ENCODE peak calls at places on chromosome 1, in nine cellular contexts. One of them, this sample, is unnamed.

GRCh38 chr1:83882906-83883305 is 116.0 kb downstream of the TTLL7 start:
- DNase-seq in psoas muscle: no peak
- DNase-seq in Panc1: no peak
- DNase-seq in left lung: no peak
- DNase-seq in tibial artery: no peak
- DNase-seq in heart right ventricle: peak; percentile 6
- DNase-seq in ovary: no peak
- DNase-seq in pancreas: no peak
- DNase-seq in stomach: no peak
- DNase-seq in this sample: no peak

GRCh38 chr1:153028771-153029170 is 2.2 kb upstream of the SPRR1B start:
- DNase-seq in psoas muscle: no peak
- DNase-seq in Panc1: no peak
- DNase-seq in left lung: no peak
- DNase-seq in tibial artery: no peak
- DNase-seq in heart right ventricle: no peak
- DNase-seq in ovary: no peak
- DNase-seq in pancreas: no peak
- DNase-seq in stomach: no peak
- DNase-seq in this sample: no peak

GRCh38 chr1:64112281-64112680 is 91.1 kb upstream of the UBE2U start:
- DNase-seq in psoas muscle: no peak
- DNase-seq in Panc1: no peak
- DNase-seq in left lung: no peak
- DNase-seq in tibial artery: no peak
- DNase-seq in heart right ventricle: no peak
- DNase-seq in ovary: no peak
- DNase-seq in pancreas: no peak
- DNase-seq in stomach: no peak
- DNase-seq in this sample: no peak

GRCh38 chr1:190479028-190479427 is 1.4 kb upstream of the BRINP3 start:
- DNase-seq in psoas muscle: no peak
- DNase-seq in Panc1: no peak
- DNase-seq in left lung: no peak
- DNase-seq in tibial artery: no peak
- DNase-seq in heart right ventricle: no peak
- DNase-seq in ovary: no peak
- DNase-seq in pancreas: no peak
- DNase-seq in stomach: no peak
- DNase-seq in this sample: no peak

GRCh38 chr1:207938016-207938415 is 27.1 kb upstream of the CD34 start:
- DNase-seq in psoas muscle: no peak
- DNase-seq in Panc1: peak; percentile 85
- DNase-seq in left lung: no peak
- DNase-seq in tibial artery: no peak
- DNase-seq in heart right ventricle: no peak
- DNase-seq in ovary: no peak
- DNase-seq in pancreas: peak; percentile 34
- DNase-seq in stomach: peak; percentile 56
- DNase-seq in this sample: no peak

GRCh38 chr1:6519935-6520621 is 28.6 kb upstream of the PLEKHG5 start:
- DNase-seq in psoas muscle: no peak
- DNase-seq in Panc1: no peak
- DNase-seq in left lung: peak; percentile 58
- DNase-seq in tibial artery: no peak
- DNase-seq in heart right ventricle: no peak
- DNase-seq in ovary: peak; percentile 71
- DNase-seq in pancreas: no peak
- DNase-seq in stomach: no peak
- DNase-seq in this sample: peak; percentile 80

GRCh38 chr1:212162635-212163034 is 122.6 kb upstream of the PPP2R5A start:
- DNase-seq in psoas muscle: peak; percentile 33
- DNase-seq in Panc1: no peak
- DNase-seq in left lung: no peak
- DNase-seq in tibial artery: no peak
- DNase-seq in heart right ventricle: peak; percentile 76
- DNase-seq in ovary: no peak
- DNase-seq in pancreas: no peak
- DNase-seq in stomach: peak; percentile 61
- DNase-seq in this sample: peak; percentile 71

GRCh38 chr1:63920154-63921117 is 146.6 kb downstream of the ROR1 start:
- DNase-seq in psoas muscle: no peak
- DNase-seq in Panc1: no peak
- DNase-seq in left lung: no peak
- DNase-seq in tibial artery: no peak
- DNase-seq in heart right ventricle: no peak
- DNase-seq in ovary: no peak
- DNase-seq in pancreas: peak; percentile 25
- DNase-seq in stomach: no peak
- DNase-seq in this sample: no peak

DNA sequence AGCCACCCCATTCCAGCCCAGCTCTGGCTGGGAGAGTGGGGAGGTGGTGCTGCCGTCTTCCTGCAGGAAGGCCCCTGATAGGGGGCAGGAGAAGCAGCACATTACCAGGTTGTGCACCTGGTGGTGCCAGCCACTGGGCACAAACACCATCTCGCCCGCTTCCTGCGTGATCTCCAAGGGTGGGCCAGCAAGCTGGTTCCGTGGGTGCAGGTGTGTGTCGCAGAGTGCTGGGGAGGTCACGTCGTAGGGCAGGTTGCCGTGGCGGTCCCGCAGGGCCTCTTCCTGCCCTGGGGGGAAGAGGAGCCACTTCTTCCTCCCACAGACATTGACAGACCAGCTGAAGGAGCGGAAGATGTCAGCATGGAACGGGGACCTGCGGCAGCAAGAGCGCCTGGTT is 1.8 kb downstream of the JMJD4 start:
- DNase-seq in psoas muscle: no peak
- DNase-seq in Panc1: no peak
- DNase-seq in left lung: no peak
- DNase-seq in tibial artery: no peak
- DNase-seq in heart right ventricle: no peak
- DNase-seq in ovary: no peak
- DNase-seq in pancreas: no peak
- DNase-seq in stomach: no peak
- DNase-seq in this sample: peak; percentile 39
- H3K4me3 ChIP-seq in psoas muscle: no peak overlapping the region
- H3K4me3 ChIP-seq in Panc1: peak overlapping the region; percentile 91
- H3K4me3 ChIP-seq in left lung: no peak overlapping the region
- H3K4me3 ChIP-seq in tibial artery: no peak overlapping the region
- H3K4me3 ChIP-seq in heart right ventricle: no peak overlapping the region
- H3K4me3 ChIP-seq in ovary: no peak overlapping the region
- H3K4me3 ChIP-seq in pancreas: no peak overlapping the region
- H3K4me3 ChIP-seq in stomach: no peak overlapping the region
- H3K4me3 ChIP-seq in this sample: no peak overlapping the region

DNA sequence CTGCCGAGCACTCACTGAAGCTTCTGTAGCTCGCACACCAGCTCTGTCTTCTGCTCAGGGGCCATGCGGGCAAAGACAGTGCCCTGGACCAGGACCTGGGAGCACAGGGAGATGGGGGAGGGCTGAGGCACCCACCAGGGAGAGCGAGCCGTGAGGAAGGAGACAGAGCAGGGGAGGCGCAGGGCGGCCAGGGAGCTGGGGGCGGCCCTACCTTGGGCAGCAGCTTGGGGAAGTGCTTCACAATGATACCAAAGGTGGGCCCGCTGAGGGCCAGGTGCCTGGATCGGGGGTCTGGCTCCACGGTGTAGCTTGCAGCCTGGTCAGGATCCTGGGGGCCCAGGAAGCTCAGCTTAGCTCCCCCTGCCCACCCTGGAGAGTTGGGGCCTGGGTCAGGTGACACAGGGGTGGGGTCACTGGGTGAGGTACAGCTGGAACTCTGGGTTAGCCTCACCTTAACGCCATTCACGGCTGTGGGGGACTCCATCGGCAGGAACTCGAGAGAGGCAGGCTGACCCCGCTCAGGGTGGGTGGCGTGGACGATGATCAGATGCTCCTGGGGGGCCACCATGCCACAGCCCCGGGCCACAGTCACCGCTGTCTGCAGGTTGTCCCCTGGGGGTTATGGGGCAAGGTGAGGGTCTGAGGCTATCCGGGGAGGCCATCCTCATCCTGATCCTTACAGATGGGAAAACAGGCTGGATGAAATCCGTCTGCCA is 9.4 kb upstream of the MFAP2 start:
- DNase-seq in psoas muscle: no peak
- DNase-seq in Panc1: no peak
- DNase-seq in left lung: no peak
- DNase-seq in tibial artery: no peak
- DNase-seq in heart right ventricle: no peak
- DNase-seq in ovary: no peak
- DNase-seq in pancreas: no peak
- DNase-seq in stomach: no peak
- DNase-seq in this sample: no peak
- H3K36me3 ChIP-seq in psoas muscle: peaks cover 4% of the 10 kb centered on the region
- H3K36me3 ChIP-seq in Panc1: no peaks in the 10 kb centered on the region
- H3K36me3 ChIP-seq in left lung: peaks cover 92% of the 10 kb centered on the region
- H3K36me3 ChIP-seq in tibial artery: peaks cover 84% of the 10 kb centered on the region
- H3K36me3 ChIP-seq in heart right ventricle: peaks cover 88% of the 10 kb centered on the region
- H3K36me3 ChIP-seq in ovary: no peaks in the 10 kb centered on the region
- H3K36me3 ChIP-seq in pancreas: no peaks in the 10 kb centered on the region
- H3K36me3 ChIP-seq in stomach: peaks cover 92% of the 10 kb centered on the region
- H3K36me3 ChIP-seq in this sample: no peaks in the 10 kb centered on the region

GRCh38 chr1:162671664-162672415 is 39.6 kb downstream of the DDR2 start:
- DNase-seq in psoas muscle: no peak
- DNase-seq in Panc1: no peak
- DNase-seq in left lung: no peak
- DNase-seq in tibial artery: no peak
- DNase-seq in heart right ventricle: no peak
- DNase-seq in ovary: no peak
- DNase-seq in pancreas: no peak
- DNase-seq in stomach: no peak
- DNase-seq in this sample: no peak

GRCh38 chr1:162674018-162674608 is 41.8 kb downstream of the DDR2 start:
- DNase-seq in psoas muscle: no peak
- DNase-seq in Panc1: no peak
- DNase-seq in left lung: no peak
- DNase-seq in tibial artery: no peak
- DNase-seq in heart right ventricle: no peak
- DNase-seq in ovary: no peak
- DNase-seq in pancreas: no peak
- DNase-seq in stomach: no peak
- DNase-seq in this sample: no peak

GRCh38 chr1:162676087-162676486 is 43.8 kb downstream of the DDR2 start:
- DNase-seq in psoas muscle: no peak
- DNase-seq in Panc1: no peak
- DNase-seq in left lung: no peak
- DNase-seq in tibial artery: peak; percentile 76
- DNase-seq in heart right ventricle: no peak
- DNase-seq in ovary: peak; percentile 45
- DNase-seq in pancreas: no peak
- DNase-seq in stomach: no peak
- DNase-seq in this sample: no peak

GRCh38 chr1:162670928-162671663 is 38.8 kb downstream of the DDR2 start:
- DNase-seq in psoas muscle: no peak
- DNase-seq in Panc1: no peak
- DNase-seq in left lung: no peak
- DNase-seq in tibial artery: no peak
- DNase-seq in heart right ventricle: no peak
- DNase-seq in ovary: peak; percentile 24
- DNase-seq in pancreas: no peak
- DNase-seq in stomach: no peak
- DNase-seq in this sample: no peak

DNA sequence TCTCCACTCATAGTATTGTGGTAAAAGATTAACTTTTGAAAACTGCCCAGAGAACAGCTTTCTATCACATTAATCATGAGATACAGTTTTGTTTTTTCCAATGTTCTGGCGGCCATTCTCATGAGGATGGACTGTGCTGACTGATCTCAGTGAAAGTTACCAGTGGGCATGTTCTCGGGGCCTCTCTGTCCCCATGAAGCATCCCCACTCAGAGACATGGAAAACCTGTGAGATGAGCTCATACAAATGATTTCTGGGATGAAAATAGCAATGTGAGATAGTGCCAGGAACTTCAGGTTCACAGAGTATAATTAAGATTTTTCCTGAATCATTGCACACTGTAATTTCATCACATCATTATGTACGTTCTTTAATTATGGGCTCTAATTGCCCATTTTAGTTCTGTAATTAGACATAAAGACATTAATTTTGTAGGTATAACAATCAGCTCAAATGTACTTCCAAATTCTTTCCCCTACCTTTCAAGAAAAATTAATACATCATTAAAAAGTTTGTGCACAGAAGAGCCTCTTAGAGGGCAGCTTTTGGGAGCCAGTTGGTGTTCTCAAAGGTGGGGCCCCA is 40.5 kb downstream of the DDR2 start:
- DNase-seq in psoas muscle: no peak
- DNase-seq in Panc1: no peak
- DNase-seq in left lung: no peak
- DNase-seq in tibial artery: no peak
- DNase-seq in heart right ventricle: no peak
- DNase-seq in ovary: no peak
- DNase-seq in pancreas: no peak
- DNase-seq in stomach: no peak
- DNase-seq in this sample: no peak
- H3K27ac ChIP-seq in psoas muscle: no peak overlapping the region
- H3K27ac ChIP-seq in Panc1: no peak overlapping the region
- H3K27ac ChIP-seq in left lung: no peak overlapping the region
- H3K27ac ChIP-seq in tibial artery: no peak overlapping the region
- H3K27ac ChIP-seq in heart right ventricle: peak overlapping the region; percentile 24
- H3K27ac ChIP-seq in ovary: no peak overlapping the region
- H3K27ac ChIP-seq in pancreas: no peak overlapping the region
- H3K27ac ChIP-seq in stomach: no peak overlapping the region
- H3K27ac ChIP-seq in this sample: no peak overlapping the region

GRCh38 chr1:109763646-109764415 is at the start of gene EPS8L3:
- DNase-seq in psoas muscle: no peak
- DNase-seq in Panc1: no peak
- DNase-seq in left lung: peak; percentile 48
- DNase-seq in tibial artery: peak; percentile 61
- DNase-seq in heart right ventricle: no peak
- DNase-seq in ovary: peak; percentile 9
- DNase-seq in pancreas: no peak
- DNase-seq in stomach: peak; percentile 80
- DNase-seq in this sample: no peak

GRCh38 chr1:109760581-109761226 is 3.0 kb downstream of the EPS8L3 start:
- DNase-seq in psoas muscle: no peak
- DNase-seq in Panc1: no peak
- DNase-seq in left lung: peak; percentile 34
- DNase-seq in tibial artery: peak; percentile 55
- DNase-seq in heart right ventricle: no peak
- DNase-seq in ovary: peak; percentile 5
- DNase-seq in pancreas: no peak
- DNase-seq in stomach: peak; percentile 19
- DNase-seq in this sample: no peak

GRCh38 chr1:109762821-109763645 is 690 bp downstream of the EPS8L3 start:
- DNase-seq in psoas muscle: no peak
- DNase-seq in Panc1: no peak
- DNase-seq in left lung: peak; percentile 69
- DNase-seq in tibial artery: peak; percentile 59
- DNase-seq in heart right ventricle: no peak
- DNase-seq in ovary: peak; percentile 6
- DNase-seq in pancreas: no peak
- DNase-seq in stomach: peak; percentile 35
- DNase-seq in this sample: no peak

GRCh38 chr1:109761227-109762038 is 2.3 kb downstream of the EPS8L3 start:
- DNase-seq in psoas muscle: no peak
- DNase-seq in Panc1: no peak
- DNase-seq in left lung: peak; percentile 58
- DNase-seq in tibial artery: peak; percentile 57
- DNase-seq in heart right ventricle: peak; percentile 79
- DNase-seq in ovary: peak; percentile 15
- DNase-seq in pancreas: no peak
- DNase-seq in stomach: peak; percentile 22
- DNase-seq in this sample: no peak

DNA sequence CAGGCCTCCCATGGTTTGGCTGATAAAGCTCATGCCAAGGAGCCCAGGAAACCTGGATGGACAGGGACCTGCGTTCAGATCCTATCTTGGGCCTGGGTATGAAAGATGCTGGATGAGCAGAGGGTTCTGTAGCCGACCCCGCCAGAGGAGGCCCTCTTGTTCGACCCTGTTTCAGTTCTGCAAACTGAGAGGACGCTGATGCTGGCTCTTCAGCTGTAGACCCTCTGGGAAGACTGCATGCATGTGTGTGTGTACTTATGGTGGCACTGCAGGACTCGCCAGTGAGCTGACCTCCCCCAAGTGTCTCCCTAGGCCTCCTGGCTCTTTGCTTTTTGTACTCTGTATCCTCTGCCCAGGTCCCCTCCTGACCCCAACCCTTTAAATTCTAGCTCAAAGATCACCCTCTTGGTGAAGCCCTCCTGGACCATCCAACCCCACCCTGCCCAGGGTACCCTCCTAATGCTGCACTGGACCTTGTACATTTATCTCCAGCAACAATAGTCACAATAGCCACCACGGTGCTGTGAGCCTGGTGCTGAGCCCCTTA is 1.6 kb downstream of the EPS8L3 start:
- DNase-seq in psoas muscle: no peak
- DNase-seq in Panc1: no peak
- DNase-seq in left lung: no peak
- DNase-seq in tibial artery: peak; percentile 50
- DNase-seq in heart right ventricle: no peak
- DNase-seq in ovary: peak; percentile 6
- DNase-seq in pancreas: no peak
- DNase-seq in stomach: no peak
- DNase-seq in this sample: no peak
- H3K4me3 ChIP-seq in psoas muscle: no peak overlapping the region
- H3K4me3 ChIP-seq in Panc1: no peak overlapping the region
- H3K4me3 ChIP-seq in left lung: no peak overlapping the region
- H3K4me3 ChIP-seq in tibial artery: no peak overlapping the region
- H3K4me3 ChIP-seq in heart right ventricle: no peak overlapping the region
- H3K4me3 ChIP-seq in ovary: no peak overlapping the region
- H3K4me3 ChIP-seq in pancreas: no peak overlapping the region
- H3K4me3 ChIP-seq in stomach: no peak overlapping the region
- H3K4me3 ChIP-seq in this sample: no peak overlapping the region